ENCODE peak calls at places on chromosomes 1 and 21, in nine cellular contexts. V is stimulated activated CD8-positive, alpha-beta memory T cell treated with anti-CD3 and anti-CD28 coated beads, Interleukin-15, amount 100 ng/mL, for 1 hour; X is retinal pigment epithelial cell; M is sigmoid colon; P is stimulated activated CD4-positive, alpha-beta T cell treated with anti-CD3 and anti-CD28 coated beads, Interleukin-12 subunit alpha, Interleukin-12 subunit beta, amount 100 ng/mL, for 4 hours; B is hippocampal formation; I is GM13977; E is Peyer's patch; Z is HL-60. G is an unnamed sample.

GRCh38 chr1:143574891-143575520 is 396.8 kb downstream of the FAM72C start:
- DNase-seq in V (no peak), X (no peak), M (no peak), P (no peak), B (no peak), I (no peak), E (no peak), Z (no peak), G (no peak)

GRCh38 chr1:31793086-31793485 is 22.7 kb downstream of the SPOCD1 start:
- DNase-seq in V (no peak), X (no peak), M (peak; percentile 56), P (no peak), B (no peak), I (no peak), E (peak; percentile 39), Z (no peak), G (no peak)

GRCh38 chr1:50978852-50979781 is 9.1 kb downstream of the CDKN2C start:
- DNase-seq in V (no peak), X (no peak), M (no peak), P (no peak), B (no peak), I (no peak), E (peak; percentile 69), Z (peak; percentile 42), G (no peak)

GRCh38 chr1:171948491-171948890 is 107.2 kb downstream of the DNM3 start:
- DNase-seq in V (no peak), X (no peak), M (no peak), P (no peak), B (no peak), I (no peak), E (no peak), Z (no peak), G (no peak)

GRCh38 chr21:46158666-46159300 is 3.4 kb upstream of the FTCD start:
- DNase-seq in V (no peak), X (no peak), M (peak; percentile 38), P (no peak), B (no peak), I (no peak), E (peak; percentile 23), Z (no peak), G (no peak)

GRCh38 chr1:170166518-170167180 is 20.9 kb downstream of the NTMT2 start:
- DNase-seq in V (no peak), X (peak; percentile 91), M (no peak), P (no peak), B (no peak), I (no peak), E (no peak), Z (no peak), G (no peak)

GRCh38 chr21:37412603-37413360 is 46.2 kb downstream of the DYRK1A start:
- DNase-seq in V (no peak), X (no peak), M (no peak), P (no peak), B (no peak), I (no peak), E (no peak), Z (no peak), G (peak; percentile 14)

GRCh38 chr21:36891692-36892091 is 74.8 kb downstream of the HLCS start:
- DNase-seq in V (no peak), X (no peak), M (no peak), P (no peak), B (no peak), I (no peak), E (no peak), Z (no peak), G (no peak)

GRCh38 chr1:184743062-184743756 is 11.4 kb downstream of the EDEM3 start:
- DNase-seq in V (no peak), X (no peak), M (no peak), P (no peak), B (no peak), I (peak; percentile 39), E (no peak), Z (no peak), G (no peak)

GRCh38 chr1:65476327-65476726 is 55.9 kb downstream of the LEPR start:
- DNase-seq in V (no peak), X (no peak), M (no peak), P (no peak), B (no peak), I (no peak), E (no peak), Z (no peak), G (no peak)